ENCODE peak calls at places on chromosomes 16 and 17, in eight cellular contexts. One of them, this sample, is unnamed.
A peak's percentile ranks its signal among the peaks of the same experiment; 100 is the strongest.

GRCh38 chr17:41645371-41646063 is 21.1 kb upstream of the KRT17 start:
- DNase-seq in testis: no peak
- DNase-seq in HCT116: no peak
- DNase-seq in adrenal gland: peak; percentile 26
- DNase-seq in IMR-90: peak; percentile 78
- DNase-seq in transverse colon: no peak
- DNase-seq in heart left ventricle: no peak
- DNase-seq in esophagus squamous epithelium: no peak
- DNase-seq in this sample: no peak

GRCh38 chr17:64781810-64782555 is 119.9 kb upstream of the SMURF2 start:
- DNase-seq in adrenal gland: no peak
- DNase-seq in heart left ventricle: no peak
- DNase-seq in HCT116: no peak
- DNase-seq in testis: no peak
- DNase-seq in transverse colon: no peak
- DNase-seq in IMR-90: no peak
- DNase-seq in esophagus squamous epithelium: no peak
- DNase-seq in this sample: peak; percentile 67

GRCh38 chr16:11325404-11326083 is 19.7 kb upstream of the RMI2 start:
- DNase-seq in heart left ventricle: no peak
- DNase-seq in IMR-90: no peak
- DNase-seq in transverse colon: no peak
- DNase-seq in adrenal gland: no peak
- DNase-seq in HCT116: no peak
- DNase-seq in esophagus squamous epithelium: no peak
- DNase-seq in testis: no peak
- DNase-seq in this sample: no peak

GRCh38 chr17:34776454-34776853 is 184.8 kb downstream of the CCT6B start:
- DNase-seq in HCT116: no peak
- DNase-seq in adrenal gland: no peak
- DNase-seq in esophagus squamous epithelium: no peak
- DNase-seq in heart left ventricle: no peak
- DNase-seq in testis: no peak
- DNase-seq in IMR-90: no peak
- DNase-seq in transverse colon: no peak
- DNase-seq in this sample: no peak

GRCh38 chr16:65728172-65728571 is 606.3 kb upstream of the CDH11 start:
- DNase-seq in IMR-90: no peak
- DNase-seq in HCT116: no peak
- DNase-seq in adrenal gland: no peak
- DNase-seq in testis: peak; percentile 49
- DNase-seq in esophagus squamous epithelium: no peak
- DNase-seq in heart left ventricle: no peak
- DNase-seq in transverse colon: no peak
- DNase-seq in this sample: no peak

GRCh38 chr16:79500305-79500704 is 100.2 kb downstream of the MAF start:
- DNase-seq in testis: no peak
- DNase-seq in adrenal gland: no peak
- DNase-seq in IMR-90: no peak
- DNase-seq in HCT116: no peak
- DNase-seq in heart left ventricle: no peak
- DNase-seq in esophagus squamous epithelium: no peak
- DNase-seq in transverse colon: no peak
- DNase-seq in this sample: no peak

GRCh38 chr17:27647755-27648154 is 16.8 kb downstream of the LGALS9 start:
- DNase-seq in adrenal gland: no peak
- DNase-seq in testis: no peak
- DNase-seq in esophagus squamous epithelium: no peak
- DNase-seq in IMR-90: no peak
- DNase-seq in heart left ventricle: no peak
- DNase-seq in HCT116: no peak
- DNase-seq in transverse colon: peak; percentile 84
- DNase-seq in this sample: no peak

GRCh38 chr17:50939795-50940684 is 73.9 kb upstream of the TOB1 start:
- DNase-seq in transverse colon: no peak
- DNase-seq in testis: no peak
- DNase-seq in HCT116: no peak
- DNase-seq in adrenal gland: peak; percentile 65
- DNase-seq in esophagus squamous epithelium: no peak
- DNase-seq in heart left ventricle: peak; percentile 21
- DNase-seq in IMR-90: no peak
- DNase-seq in this sample: peak; percentile 56

GRCh38 chr17:82696916-82697807 is 1.3 kb downstream of the RAB40B start:
- DNase-seq in esophagus squamous epithelium: no peak
- DNase-seq in HCT116: no peak
- DNase-seq in IMR-90: no peak
- DNase-seq in heart left ventricle: no peak
- DNase-seq in testis: no peak
- DNase-seq in adrenal gland: peak; percentile 21
- DNase-seq in transverse colon: no peak
- DNase-seq in this sample: no peak

GRCh38 chr17:69588316-69588715 is 173.8 kb downstream of the MAP2K6 start:
- DNase-seq in adrenal gland: no peak
- DNase-seq in heart left ventricle: no peak
- DNase-seq in IMR-90: no peak
- DNase-seq in testis: no peak
- DNase-seq in esophagus squamous epithelium: no peak
- DNase-seq in transverse colon: no peak
- DNase-seq in HCT116: no peak
- DNase-seq in this sample: no peak

GRCh38 chr17:19762515-19762961 is 14.4 kb upstream of the ALDH3A1 start:
- DNase-seq in transverse colon: peak; percentile 60
- DNase-seq in testis: peak; percentile 80
- DNase-seq in adrenal gland: peak; percentile 80
- DNase-seq in HCT116: no peak
- DNase-seq in esophagus squamous epithelium: no peak
- DNase-seq in heart left ventricle: peak; percentile 80
- DNase-seq in IMR-90: peak; percentile 59
- DNase-seq in this sample: peak; percentile 81

GRCh38 chr16:78524066-78524595 is 424.7 kb downstream of the WWOX start:
- DNase-seq in heart left ventricle: no peak
- DNase-seq in transverse colon: no peak
- DNase-seq in HCT116: no peak
- DNase-seq in IMR-90: no peak
- DNase-seq in esophagus squamous epithelium: no peak
- DNase-seq in testis: no peak
- DNase-seq in adrenal gland: no peak
- DNase-seq in this sample: no peak

GRCh38 chr16:81470796-81471636 is 26.4 kb downstream of the CMIP start:
- DNase-seq in HCT116: no peak
- DNase-seq in heart left ventricle: no peak
- DNase-seq in esophagus squamous epithelium: no peak
- DNase-seq in IMR-90: no peak
- DNase-seq in transverse colon: no peak
- DNase-seq in adrenal gland: no peak
- DNase-seq in testis: no peak
- DNase-seq in this sample: no peak
- H3K4me1 ChIP-seq in HCT116: no peaks in the 10 kb centered on the region
- H3K4me1 ChIP-seq in heart left ventricle: peaks cover 59% of the 10 kb centered on the region
- H3K4me1 ChIP-seq in esophagus squamous epithelium: peaks cover 86% of the 10 kb centered on the region
- H3K4me1 ChIP-seq in IMR-90: peaks cover 11% of the 10 kb centered on the region
- H3K4me1 ChIP-seq in transverse colon: peaks cover 3% of the 10 kb centered on the region
- H3K4me1 ChIP-seq in adrenal gland: peaks cover 75% of the 10 kb centered on the region
- H3K4me1 ChIP-seq in testis: peaks cover 3% of the 10 kb centered on the region
- H3K4me1 ChIP-seq in this sample: peaks cover 9% of the 10 kb centered on the region

GRCh38 chr16:24993722-24994686 is 21.2 kb downstream of the ARHGAP17 start:
- DNase-seq in testis: no peak
- DNase-seq in IMR-90: peak; percentile 96
- DNase-seq in heart left ventricle: no peak
- DNase-seq in esophagus squamous epithelium: no peak
- DNase-seq in adrenal gland: peak; percentile 66
- DNase-seq in transverse colon: peak; percentile 59
- DNase-seq in HCT116: peak; percentile 54
- DNase-seq in this sample: no peak

GRCh38 chr16:24996301-24996700 is 18.9 kb downstream of the ARHGAP17 start:
- DNase-seq in HCT116: no peak
- DNase-seq in testis: no peak
- DNase-seq in heart left ventricle: no peak
- DNase-seq in transverse colon: no peak
- DNase-seq in esophagus squamous epithelium: no peak
- DNase-seq in adrenal gland: no peak
- DNase-seq in IMR-90: no peak
- DNase-seq in this sample: no peak

GRCh38 chr16:24995469-24995868 is 19.7 kb downstream of the ARHGAP17 start:
- DNase-seq in esophagus squamous epithelium: no peak
- DNase-seq in heart left ventricle: no peak
- DNase-seq in IMR-90: no peak
- DNase-seq in testis: no peak
- DNase-seq in HCT116: no peak
- DNase-seq in adrenal gland: no peak
- DNase-seq in transverse colon: no peak
- DNase-seq in this sample: no peak

GRCh38 chr16:24996731-24997130 is 18.4 kb downstream of the ARHGAP17 start:
- DNase-seq in transverse colon: no peak
- DNase-seq in adrenal gland: no peak
- DNase-seq in esophagus squamous epithelium: no peak
- DNase-seq in IMR-90: no peak
- DNase-seq in testis: no peak
- DNase-seq in HCT116: no peak
- DNase-seq in heart left ventricle: no peak
- DNase-seq in this sample: no peak

GRCh38 chr16:24995033-24995432 is 20.1 kb downstream of the ARHGAP17 start:
- DNase-seq in testis: no peak
- DNase-seq in IMR-90: no peak
- DNase-seq in transverse colon: no peak
- DNase-seq in adrenal gland: no peak
- DNase-seq in esophagus squamous epithelium: no peak
- DNase-seq in HCT116: no peak
- DNase-seq in heart left ventricle: no peak
- DNase-seq in this sample: no peak
- H3K4me3 ChIP-seq in testis: no peak overlapping the region
- H3K4me3 ChIP-seq in IMR-90: no peak overlapping the region
- H3K4me3 ChIP-seq in transverse colon: no peak overlapping the region
- H3K4me3 ChIP-seq in adrenal gland: no peak overlapping the region
- H3K4me3 ChIP-seq in esophagus squamous epithelium: no peak overlapping the region
- H3K4me3 ChIP-seq in HCT116: no peak overlapping the region
- H3K4me3 ChIP-seq in heart left ventricle: no peak overlapping the region
- H3K4me3 ChIP-seq in this sample: no peak overlapping the region

GRCh38 chr17:10727192-10727591 is 2.6 kb downstream of the TMEM220 start:
- DNase-seq in IMR-90: no peak
- DNase-seq in transverse colon: no peak
- DNase-seq in heart left ventricle: no peak
- DNase-seq in adrenal gland: no peak
- DNase-seq in esophagus squamous epithelium: no peak
- DNase-seq in testis: no peak
- DNase-seq in HCT116: no peak
- DNase-seq in this sample: no peak

GRCh38 chr17:10733666-10734065 is 3.8 kb upstream of the TMEM220 start:
- DNase-seq in heart left ventricle: no peak
- DNase-seq in esophagus squamous epithelium: no peak
- DNase-seq in IMR-90: no peak
- DNase-seq in HCT116: no peak
- DNase-seq in transverse colon: peak; percentile 73
- DNase-seq in testis: no peak
- DNase-seq in adrenal gland: no peak
- DNase-seq in this sample: no peak

GRCh38 chr17:10730956-10731879 is 1.4 kb upstream of the TMEM220 start:
- DNase-seq in IMR-90: no peak
- DNase-seq in testis: no peak
- DNase-seq in esophagus squamous epithelium: no peak
- DNase-seq in transverse colon: no peak
- DNase-seq in HCT116: no peak
- DNase-seq in adrenal gland: no peak
- DNase-seq in heart left ventricle: no peak
- DNase-seq in this sample: no peak

GRCh38 chr17:10728331-10728730 is 1.5 kb downstream of the TMEM220 start:
- DNase-seq in HCT116: no peak
- DNase-seq in adrenal gland: no peak
- DNase-seq in esophagus squamous epithelium: no peak
- DNase-seq in IMR-90: no peak
- DNase-seq in heart left ventricle: no peak
- DNase-seq in transverse colon: no peak
- DNase-seq in testis: no peak
- DNase-seq in this sample: no peak

DNA sequence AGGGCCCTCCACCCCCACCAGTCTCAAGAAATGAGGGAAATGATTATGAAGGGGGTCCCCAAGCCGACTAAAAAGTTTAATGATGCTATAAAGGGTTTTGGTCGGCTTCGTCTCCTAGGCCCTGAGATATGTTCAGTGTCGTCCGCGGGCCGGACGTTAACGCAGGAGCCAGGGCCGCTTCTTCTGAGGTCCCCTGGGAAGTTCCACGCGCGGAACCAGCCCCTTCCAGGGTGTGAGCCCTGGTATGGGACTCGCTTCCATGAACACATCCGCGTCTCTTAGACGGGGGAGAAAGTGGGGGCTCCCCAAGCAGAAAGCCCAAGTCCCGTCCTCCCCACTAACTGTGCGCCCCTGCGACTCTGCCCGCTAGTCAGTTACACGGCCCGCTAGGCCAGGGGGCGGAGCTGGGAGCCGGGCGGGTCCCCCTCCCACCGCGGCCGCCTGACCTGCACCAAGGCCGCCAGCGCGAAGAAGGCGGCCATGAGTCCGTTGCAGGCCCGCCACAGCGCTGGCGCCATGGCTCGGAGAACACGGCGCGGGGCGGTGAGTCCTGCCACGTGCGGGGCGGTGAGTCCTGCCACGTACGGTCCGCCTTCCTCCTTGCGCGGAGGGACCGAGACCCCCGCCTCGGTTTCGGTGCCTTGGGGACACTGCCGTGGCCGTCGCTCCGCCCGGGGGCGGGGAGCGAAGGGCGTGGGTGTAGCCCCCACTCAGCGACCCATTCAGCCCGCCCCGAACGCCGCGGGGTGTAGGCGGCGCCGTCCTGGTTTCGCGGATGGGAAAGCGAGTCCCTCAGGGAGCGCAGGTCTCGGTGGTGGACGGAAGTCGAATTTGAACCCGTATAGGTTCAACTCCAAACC is at the start of gene TMEM220:
- DNase-seq in esophagus squamous epithelium: no peak
- DNase-seq in transverse colon: peak; percentile 79
- DNase-seq in HCT116: no peak
- DNase-seq in adrenal gland: peak; percentile 88
- DNase-seq in IMR-90: peak; percentile 59
- DNase-seq in heart left ventricle: peak; percentile 89
- DNase-seq in testis: peak; percentile 89
- DNase-seq in this sample: peak; percentile 94
- TF ChIP-seq POLR2A in esophagus squamous epithelium: peak; percentile 56
- TF ChIP-seq POLR2A in transverse colon: peak; percentile 77
- TF ChIP-seq POLR2A in HCT116: no peak
- TF ChIP-seq POLR2A in adrenal gland: peak; percentile 89
- TF ChIP-seq POLR2A in IMR-90: peak; percentile 43
- TF ChIP-seq POLR2A in heart left ventricle: peak; percentile 53
- TF ChIP-seq POLR2A in testis: peak; percentile 9
- TF ChIP-seq POLR2A in this sample: peak; percentile 58

DNA sequence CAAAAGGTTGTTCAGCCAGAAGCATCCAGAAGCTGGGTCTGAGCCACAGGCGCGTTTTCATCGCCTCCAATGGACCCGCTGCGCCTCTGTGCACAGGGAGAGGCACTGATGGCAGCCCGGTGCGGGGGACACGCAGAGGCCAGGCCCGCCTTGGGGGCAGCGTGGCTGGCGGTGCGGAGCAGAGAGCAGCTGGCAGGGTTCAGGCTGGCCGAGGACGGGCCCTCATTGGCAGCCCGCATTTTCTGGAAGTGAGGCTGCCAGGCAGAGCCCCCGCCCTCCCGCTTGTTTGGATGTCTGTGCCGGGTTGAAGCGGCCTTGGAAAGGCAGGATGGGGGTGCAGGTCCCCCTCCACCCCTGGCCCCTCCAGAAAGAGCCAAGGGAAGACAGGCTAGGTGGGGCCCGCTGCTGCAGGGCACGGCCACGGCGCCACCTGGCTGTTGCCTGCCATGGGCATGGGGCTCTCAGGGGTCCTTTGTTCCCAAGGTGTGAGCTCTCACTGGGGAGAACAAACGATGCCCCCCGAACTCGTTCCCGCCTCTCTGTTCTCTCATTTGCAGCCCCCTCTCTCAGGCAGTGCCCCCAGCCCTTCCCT is 18.8 kb downstream of the GSE1 start:
- DNase-seq in transverse colon: no peak
- DNase-seq in adrenal gland: peak; percentile 40
- DNase-seq in IMR-90: no peak
- DNase-seq in HCT116: no peak
- DNase-seq in testis: no peak
- DNase-seq in heart left ventricle: no peak
- DNase-seq in esophagus squamous epithelium: no peak
- DNase-seq in this sample: no peak
- H3K4me1 ChIP-seq in transverse colon: no peaks in the 10 kb centered on the region
- H3K4me1 ChIP-seq in adrenal gland: peaks cover 57% of the 10 kb centered on the region
- H3K4me1 ChIP-seq in IMR-90: no peaks in the 10 kb centered on the region
- H3K4me1 ChIP-seq in HCT116: peaks cover 16% of the 10 kb centered on the region
- H3K4me1 ChIP-seq in testis: peaks cover 17% of the 10 kb centered on the region
- H3K4me1 ChIP-seq in heart left ventricle: peaks cover 32% of the 10 kb centered on the region
- H3K4me1 ChIP-seq in esophagus squamous epithelium: peaks cover 38% of the 10 kb centered on the region
- H3K4me1 ChIP-seq in this sample: peaks cover 32% of the 10 kb centered on the region